ENCODE peak calls at places on chromosomes 7 and 10, in six cellular contexts. G is fibroblast of lung, L is heart left ventricle, W is body of pancreas, H is mucosa of descending colon, A is PC-9. F is an unnamed sample.

GRCh38 chr7:132211971-132212370 is 364.3 kb downstream of the PLXNA4 start:
- DNase-seq in G (no peak), W (no peak), H (no peak), A (no peak), L (no peak), F (no peak)

GRCh38 chr10:70308121-70309060 is 24.6 kb upstream of the NPFFR1 start:
- DNase-seq in A (no peak), G (no peak), W (no peak), H (no peak), L (no peak), F (no peak)

GRCh38 chr7:74074731-74075130 is 8.9 kb upstream of the LIMK1 start:
- DNase-seq in H (no peak), W (no peak), L (no peak), A (no peak), G (no peak), F (no peak)

GRCh38 chr10:5963591-5963990 is 13.8 kb downstream of the IL15RA start:
- DNase-seq in L (peak; percentile 18), A (no peak), W (no peak), H (no peak), G (no peak), F (no peak)

GRCh38 chr10:44811072-44811471 is 100.1 kb upstream of the TMEM72 start:
- DNase-seq in L (peak; percentile 42), H (no peak), A (no peak), W (peak; percentile 28), G (peak; percentile 46), F (no peak)

GRCh38 chr7:92854501-92855238 is 18.3 kb upstream of the CDK6 start:
- DNase-seq in L (no peak), W (no peak), G (no peak), A (no peak), H (no peak), F (no peak)

GRCh38 chr7:107592361-107593024 is 12.4 kb downstream of the BCAP29 start:
- DNase-seq in A (no peak), W (no peak), G (peak; percentile 72), L (no peak), H (no peak), F (peak; percentile 69)

GRCh38 chr10:3192856-3193635 is 20.5 kb upstream of the PITRM1 start:
- DNase-seq in A (peak; percentile 39), W (peak; percentile 76), L (no peak), G (peak; percentile 48), H (no peak), F (no peak)

GRCh38 chr7:16739863-16740622 is 13.5 kb upstream of the TSPAN13 start:
- DNase-seq in A (no peak), L (peak; percentile 47), G (peak; percentile 99), W (peak; percentile 64), H (no peak), F (peak; percentile 91)

GRCh38 chr7:107632466-107632865 is 28.2 kb upstream of the SLC26A4 start:
- DNase-seq in H (no peak), A (no peak), L (no peak), W (no peak), G (no peak), F (no peak)

GRCh38 chr10:67815571-67816059 is 22.4 kb downstream of the DNAJC12 start:
- DNase-seq in H (no peak), G (peak; percentile 76), A (no peak), W (no peak), L (no peak), F (no peak)

GRCh38 chr10:133359554-133359971 is 1.7 kb upstream of the FUOM start:
- DNase-seq in W (peak; percentile 72), A (peak; percentile 49), L (no peak), G (no peak), H (no peak), F (no peak)

GRCh38 chr7:36217211-36217960 is 64.3 kb downstream of the EEPD1 start:
- DNase-seq in L (no peak), H (no peak), A (no peak), W (no peak), G (no peak), F (no peak)

GRCh38 chr10:110560012-110560411 is 7.5 kb upstream of the SMC3 start:
- DNase-seq in G (no peak), A (no peak), W (no peak), L (no peak), H (no peak), F (no peak)

GRCh38 chr10:13158401-13158800 is 3.0 kb upstream of the MCM10 start:
- DNase-seq in G (no peak), W (no peak), L (no peak), H (no peak), A (peak; percentile 25), F (no peak)

GRCh38 chr10:101629781-101630419 is 41.8 kb downstream of the DPCD start:
- DNase-seq in G (no peak), W (no peak), A (no peak), L (peak; percentile 55), H (no peak), F (no peak)

GRCh38 chr10:133124357-133125211 is 35.4 kb upstream of the KNDC1 start:
- DNase-seq in L (peak; percentile 21), A (no peak), G (peak; percentile 5), W (peak; percentile 16), H (peak; percentile 43), F (no peak)

GRCh38 chr7:4751398-4751947 is 23.9 kb upstream of the AP5Z1 start:
- DNase-seq in G (no peak), A (no peak), H (peak; percentile 51), L (no peak), W (peak; percentile 29), F (no peak)

GRCh38 chr7:21944616-21945373 is 904 bp downstream of the CDCA7L start:
- DNase-seq in L (peak; percentile 38), W (peak; percentile 82), H (peak; percentile 83), G (peak; percentile 17), A (peak; percentile 82), F (no peak)

GRCh38 chr7:136549756-136550155 is 318.7 kb upstream of the CHRM2 start:
- DNase-seq in H (no peak), L (no peak), W (no peak), G (peak; percentile 10), A (no peak), F (no peak)

GRCh38 chr10:10680496-10680895 is 337.2 kb upstream of the CELF2 start:
- DNase-seq in W (peak; percentile 33), G (no peak), H (no peak), A (no peak), L (no peak), F (no peak)

GRCh38 chr7:99244942-99245341 is 27.7 kb upstream of the MYH16 start:
- DNase-seq in A (no peak), W (no peak), G (peak; percentile 64), L (no peak), H (no peak), F (no peak)

GRCh38 chr10:98858525-98858924 is 377.1 kb downstream of the HPSE2 start:
- DNase-seq in H (no peak), G (no peak), L (no peak), A (no peak), W (no peak), F (no peak)

GRCh38 chr7:31950101-31950755 is 120.0 kb downstream of the PDE1C start:
- DNase-seq in L (no peak), A (no peak), W (no peak), G (peak; percentile 84), H (no peak), F (no peak)

DNA sequence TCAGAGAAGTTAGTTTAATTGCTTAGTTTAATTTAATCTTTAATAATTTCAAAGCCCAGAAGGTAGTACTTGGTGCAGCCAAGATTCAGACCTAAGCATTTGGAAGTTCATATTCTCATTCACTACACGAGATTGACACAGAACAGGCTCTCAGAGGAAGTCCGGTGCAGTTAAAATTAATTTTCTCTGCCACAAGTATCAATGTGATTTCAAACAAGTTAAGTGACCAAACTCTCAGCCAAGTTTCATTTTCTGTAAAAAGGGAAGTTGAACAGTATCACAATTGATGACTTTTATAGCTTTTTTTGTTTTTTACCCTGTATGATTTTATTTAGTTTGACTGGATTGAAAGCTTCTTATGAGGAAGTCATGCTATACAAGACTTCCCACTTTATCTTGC is 1494.9 kb upstream of the LRRTM3 start:
- DNase-seq in W (no peak), H (no peak), L (no peak), A (no peak), G (no peak), F (no peak)
- H3K4me3 ChIP-seq in W (no peak overlapping the region), H (no peak overlapping the region), L (no peak overlapping the region), A (no peak overlapping the region), G (no peak overlapping the region), F (no peak overlapping the region)

GRCh38 chr7:6382797-6383196 is 65.0 kb downstream of the DAGLB start:
- DNase-seq in G (no peak), W (no peak), A (no peak), H (no peak), L (no peak), F (no peak)
- H3K4me3 ChIP-seq in G (no peak overlapping the region), W (no peak overlapping the region), A (no peak overlapping the region), H (no peak overlapping the region), L (no peak overlapping the region), F (no peak overlapping the region)

DNA sequence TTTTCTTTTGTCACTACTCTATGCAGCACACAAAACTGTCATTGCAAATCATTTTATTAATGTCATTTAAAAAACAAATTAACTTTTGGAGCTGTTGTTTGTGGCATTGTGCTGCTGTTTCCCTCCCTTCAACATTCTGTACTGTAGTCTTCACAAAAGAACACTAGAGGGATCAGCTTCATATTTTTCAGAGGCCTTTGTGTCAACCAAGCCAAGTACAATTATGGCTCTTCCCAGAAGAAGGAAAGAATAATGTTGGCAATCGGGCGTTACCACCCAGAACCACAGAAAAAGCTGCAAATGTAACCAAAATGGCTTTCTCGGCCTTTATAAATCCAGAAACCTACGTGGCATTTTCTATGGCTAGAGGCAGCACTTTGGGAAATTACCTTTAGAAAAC is 98.9 kb upstream of the COL1A2 start:
- DNase-seq in A (no peak), H (no peak), W (no peak), L (no peak), G (peak; percentile 81), F (peak; percentile 67)
- H3K4me3 ChIP-seq in A (no peak overlapping the region), H (no peak overlapping the region), W (no peak overlapping the region), L (no peak overlapping the region), G (no peak overlapping the region), F (no peak overlapping the region)

GRCh38 chr7:79453558-79454324 is at the start of gene MAGI2:
- DNase-seq in W (peak; percentile 56), L (peak; percentile 93), G (peak; percentile 82), A (peak; percentile 38), H (peak; percentile 77), F (no peak)

GRCh38 chr7:79452495-79453265 is 787 bp downstream of the MAGI2 start:
- DNase-seq in W (peak; percentile 2), G (peak; percentile 14), L (peak; percentile 41), H (peak; percentile 50), A (peak; percentile 3), F (no peak)

GRCh38 chr7:79453266-79453557 is 255 bp downstream of the MAGI2 start:
- DNase-seq in W (no peak), A (no peak), G (no peak), L (no peak), H (no peak), F (no peak)

GRCh38 chr7:79454325-79454960 is 976 bp upstream of the MAGI2 start:
- DNase-seq in G (peak; percentile 63), A (no peak), H (peak; percentile 22), W (no peak), L (peak; percentile 58), F (no peak)

DNA sequence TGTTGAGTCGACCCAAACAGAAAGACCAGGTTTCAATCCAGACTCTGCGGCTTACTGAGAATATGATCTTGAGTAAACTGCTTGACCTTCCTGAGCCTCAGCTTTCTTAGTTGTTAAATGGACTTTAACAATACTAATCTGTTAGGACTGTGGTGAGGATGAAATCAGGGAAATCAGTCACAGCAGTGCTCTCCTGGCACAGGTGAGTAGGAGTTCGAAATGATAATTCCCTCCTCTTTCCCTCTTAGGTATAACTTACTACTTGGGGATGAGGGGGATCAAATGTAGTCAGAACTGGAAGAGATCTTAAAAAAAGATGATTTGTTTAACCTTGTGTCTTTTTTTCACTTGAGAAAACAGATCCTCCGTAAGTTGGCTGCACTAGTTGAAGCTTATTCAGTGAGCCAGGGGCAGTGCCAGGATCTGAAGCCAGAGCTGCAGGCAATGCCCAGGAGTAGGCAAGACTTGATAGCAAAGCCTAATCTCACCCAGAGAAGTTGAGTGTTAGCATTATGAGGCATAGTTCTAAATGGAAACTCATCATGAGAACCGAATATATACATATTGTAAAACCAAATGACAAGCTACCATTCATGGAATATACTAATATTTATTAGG is 1.8 kb upstream of the MAGI2 start:
- DNase-seq in G (no peak), W (no peak), L (peak; percentile 43), A (no peak), H (no peak), F (no peak)
- H3K4me3 ChIP-seq in G (peak overlapping the region; percentile 93), W (no peak overlapping the region), L (peak overlapping the region; percentile 91), A (no peak overlapping the region), H (no peak overlapping the region), F (peak overlapping the region; percentile 63)

F was measured in HFF-Myc.